ENCODE peak calls at places on chromosomes 11 and 22, in five cellular contexts. One of them, this sample, is unnamed.

GRCh38 chr11:83007477-83007876 is 64.2 kb downstream of the RAB30 start:
- DNase-seq in dorsolateral prefrontal cortex: no peak
- DNase-seq in heart right ventricle: no peak
- DNase-seq in left ventricle myocardium inferior: no peak
- DNase-seq in foreskin keratinocyte: no peak
- DNase-seq in this sample: no peak

GRCh38 chr11:101721270-101721669 is 137.5 kb upstream of the TRPC6 start:
- DNase-seq in left ventricle myocardium inferior: no peak
- DNase-seq in heart right ventricle: no peak
- DNase-seq in foreskin keratinocyte: peak
- DNase-seq in dorsolateral prefrontal cortex: no peak
- DNase-seq in this sample: no peak

GRCh38 chr22:48475661-48476345 is 1351.9 kb downstream of the BRD1 start:
- DNase-seq in foreskin keratinocyte: no peak
- DNase-seq in left ventricle myocardium inferior: no peak
- DNase-seq in heart right ventricle: no peak
- DNase-seq in dorsolateral prefrontal cortex: no peak
- DNase-seq in this sample: no peak

GRCh38 chr22:31870890-31871289 is 73.4 kb upstream of the YWHAH start:
- DNase-seq in dorsolateral prefrontal cortex: peak
- DNase-seq in foreskin keratinocyte: peak
- DNase-seq in left ventricle myocardium inferior: no peak
- DNase-seq in heart right ventricle: no peak
- DNase-seq in this sample: no peak

GRCh38 chr11:57233702-57234101 is 3.3 kb downstream of the APLNR start:
- DNase-seq in foreskin keratinocyte: no peak
- DNase-seq in left ventricle myocardium inferior: no peak
- DNase-seq in dorsolateral prefrontal cortex: no peak
- DNase-seq in heart right ventricle: no peak
- DNase-seq in this sample: no peak

GRCh38 chr11:109967121-109967520 is 126.1 kb upstream of the ZC3H12C start:
- DNase-seq in foreskin keratinocyte: peak
- DNase-seq in left ventricle myocardium inferior: no peak
- DNase-seq in heart right ventricle: no peak
- DNase-seq in dorsolateral prefrontal cortex: no peak
- DNase-seq in this sample: no peak

GRCh38 chr22:42752912-42753311 is 32.2 kb upstream of the A4GALT start:
- DNase-seq in foreskin keratinocyte: no peak
- DNase-seq in left ventricle myocardium inferior: no peak
- DNase-seq in heart right ventricle: peak
- DNase-seq in dorsolateral prefrontal cortex: no peak
- DNase-seq in this sample: no peak

GRCh38 chr11:134503596-134503995 is 91.6 kb upstream of the B3GAT1 start:
- DNase-seq in heart right ventricle: no peak
- DNase-seq in dorsolateral prefrontal cortex: no peak
- DNase-seq in foreskin keratinocyte: no peak
- DNase-seq in left ventricle myocardium inferior: no peak
- DNase-seq in this sample: no peak

GRCh38 chr11:109001585-109001984 is 336.7 kb downstream of the DDX10 start:
- DNase-seq in heart right ventricle: no peak
- DNase-seq in foreskin keratinocyte: no peak
- DNase-seq in left ventricle myocardium inferior: no peak
- DNase-seq in dorsolateral prefrontal cortex: no peak
- DNase-seq in this sample: no peak

GRCh38 chr22:41780714-41781507 is 19.6 kb upstream of the CCDC134 start:
- DNase-seq in left ventricle myocardium inferior: peak
- DNase-seq in dorsolateral prefrontal cortex: peak
- DNase-seq in foreskin keratinocyte: no peak
- DNase-seq in heart right ventricle: peak
- DNase-seq in this sample: peak

GRCh38 chr11:82523141-82523540 is 210.5 kb downstream of the FAM181B start:
- DNase-seq in dorsolateral prefrontal cortex: peak
- DNase-seq in left ventricle myocardium inferior: no peak
- DNase-seq in heart right ventricle: no peak
- DNase-seq in foreskin keratinocyte: no peak
- DNase-seq in this sample: no peak

GRCh38 chr11:46903846-46904245 is 14.5 kb downstream of the LRP4 start:
- DNase-seq in heart right ventricle: no peak
- DNase-seq in foreskin keratinocyte: no peak
- DNase-seq in left ventricle myocardium inferior: peak
- DNase-seq in dorsolateral prefrontal cortex: peak
- DNase-seq in this sample: no peak

GRCh38 chr22:49014227-49015201 is 813.2 kb downstream of the BRD1 start:
- DNase-seq in dorsolateral prefrontal cortex: no peak
- DNase-seq in foreskin keratinocyte: no peak
- DNase-seq in heart right ventricle: no peak
- DNase-seq in left ventricle myocardium inferior: no peak
- DNase-seq in this sample: no peak

GRCh38 chr11:8652140-8652539 is 30.3 kb downstream of the TRIM66 start:
- DNase-seq in foreskin keratinocyte: peak
- DNase-seq in dorsolateral prefrontal cortex: no peak
- DNase-seq in heart right ventricle: no peak
- DNase-seq in left ventricle myocardium inferior: no peak
- DNase-seq in this sample: no peak

GRCh38 chr22:43150731-43151206 is 590 bp upstream of the TSPO start:
- DNase-seq in left ventricle myocardium inferior: no peak
- DNase-seq in foreskin keratinocyte: no peak
- DNase-seq in dorsolateral prefrontal cortex: no peak
- DNase-seq in heart right ventricle: no peak
- DNase-seq in this sample: no peak

GRCh38 chr11:87453531-87454089 is 415.9 kb downstream of the TMEM135 start:
- DNase-seq in foreskin keratinocyte: no peak
- DNase-seq in dorsolateral prefrontal cortex: no peak
- DNase-seq in left ventricle myocardium inferior: no peak
- DNase-seq in heart right ventricle: no peak
- DNase-seq in this sample: no peak

GRCh38 chr11:20112291-20113146 is 47.8 kb downstream of the DBX1 start:
- DNase-seq in dorsolateral prefrontal cortex: peak
- DNase-seq in heart right ventricle: peak
- DNase-seq in left ventricle myocardium inferior: peak
- DNase-seq in foreskin keratinocyte: peak
- DNase-seq in this sample: no peak

GRCh38 chr11:16778876-16779275 is 40.4 kb downstream of the C11orf58 start:
- DNase-seq in left ventricle myocardium inferior: no peak
- DNase-seq in heart right ventricle: no peak
- DNase-seq in foreskin keratinocyte: no peak
- DNase-seq in dorsolateral prefrontal cortex: no peak
- DNase-seq in this sample: no peak

GRCh38 chr11:111414267-111414931 is 35.3 kb upstream of the POU2AF1 start:
- DNase-seq in foreskin keratinocyte: no peak
- DNase-seq in heart right ventricle: no peak
- DNase-seq in dorsolateral prefrontal cortex: no peak
- DNase-seq in left ventricle myocardium inferior: no peak
- DNase-seq in this sample: no peak

GRCh38 chr22:45240137-45240809 is 421 bp downstream of the KIAA0930 start:
- DNase-seq in left ventricle myocardium inferior: no peak
- DNase-seq in foreskin keratinocyte: no peak
- DNase-seq in heart right ventricle: no peak
- DNase-seq in dorsolateral prefrontal cortex: no peak
- DNase-seq in this sample: no peak

GRCh38 chr11:12216542-12217422 is 106.4 kb downstream of the MICAL2 start:
- DNase-seq in left ventricle myocardium inferior: peak
- DNase-seq in dorsolateral prefrontal cortex: no peak
- DNase-seq in foreskin keratinocyte: no peak
- DNase-seq in heart right ventricle: no peak
- DNase-seq in this sample: no peak

GRCh38 chr11:6569706-6570105 is 33.7 kb downstream of the RRP8 start:
- DNase-seq in dorsolateral prefrontal cortex: no peak
- DNase-seq in heart right ventricle: no peak
- DNase-seq in left ventricle myocardium inferior: no peak
- DNase-seq in foreskin keratinocyte: no peak
- DNase-seq in this sample: no peak

GRCh38 chr11:6566704-6567370 is 36.6 kb downstream of the RRP8 start:
- DNase-seq in left ventricle myocardium inferior: no peak
- DNase-seq in heart right ventricle: no peak
- DNase-seq in dorsolateral prefrontal cortex: no peak
- DNase-seq in foreskin keratinocyte: no peak
- DNase-seq in this sample: no peak

GRCh38 chr11:6567371-6567745 is 36.1 kb downstream of the RRP8 start:
- DNase-seq in left ventricle myocardium inferior: no peak
- DNase-seq in heart right ventricle: no peak
- DNase-seq in dorsolateral prefrontal cortex: no peak
- DNase-seq in foreskin keratinocyte: no peak
- DNase-seq in this sample: no peak

GRCh38 chr11:6565988-6566703 is 37.3 kb downstream of the RRP8 start:
- DNase-seq in left ventricle myocardium inferior: no peak
- DNase-seq in heart right ventricle: no peak
- DNase-seq in dorsolateral prefrontal cortex: no peak
- DNase-seq in foreskin keratinocyte: no peak
- DNase-seq in this sample: no peak

DNA sequence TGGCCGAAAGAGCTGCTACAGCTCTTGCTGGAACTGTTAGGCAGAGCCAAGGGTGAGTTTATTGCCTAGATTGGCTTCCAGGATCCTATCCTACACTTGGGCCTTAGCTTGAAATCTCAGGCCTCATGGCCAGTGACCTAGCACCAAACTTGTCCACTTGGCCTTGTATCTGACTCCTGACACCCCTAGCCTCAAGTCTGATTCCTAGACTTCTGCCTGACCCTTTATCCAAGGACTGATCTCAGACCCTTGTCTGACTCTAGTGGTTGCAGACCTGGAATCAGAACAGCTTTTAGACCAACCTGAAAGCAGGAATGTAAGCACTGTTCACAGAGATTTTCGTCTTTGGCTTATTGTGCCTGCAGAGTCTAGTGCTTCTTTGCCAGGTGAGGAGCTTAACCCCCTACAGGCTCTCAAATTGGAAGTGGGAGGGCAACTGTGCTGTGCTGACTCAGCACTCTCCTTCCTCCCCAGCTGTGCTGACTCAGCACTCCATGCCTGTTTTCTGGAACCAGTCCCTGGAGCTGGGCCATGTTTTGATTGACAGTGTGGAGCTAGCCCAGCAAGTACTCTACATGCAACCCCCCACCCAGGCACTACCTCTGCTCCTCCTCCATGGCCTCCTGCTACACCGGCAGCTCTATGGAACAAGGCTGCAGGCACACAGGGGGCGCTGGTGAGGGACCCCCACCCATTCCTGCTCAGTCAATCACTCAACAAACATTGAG is 35.1 kb downstream of the RRP8 start:
- DNase-seq in dorsolateral prefrontal cortex: no peak
- DNase-seq in foreskin keratinocyte: peak
- DNase-seq in left ventricle myocardium inferior: peak
- DNase-seq in heart right ventricle: peak
- DNase-seq in this sample: no peak
- TF ChIP-seq CTCF in dorsolateral prefrontal cortex: no peak
- TF ChIP-seq CTCF in foreskin keratinocyte: no peak
- TF ChIP-seq CTCF in left ventricle myocardium inferior: no peak
- TF ChIP-seq CTCF in heart right ventricle: no peak
- TF ChIP-seq CTCF in this sample: no peak

GRCh38 chr11:64359712-64360402 is 895 bp downstream of the RPS6KA4 start:
- DNase-seq in left ventricle myocardium inferior: no peak
- DNase-seq in foreskin keratinocyte: peak
- DNase-seq in dorsolateral prefrontal cortex: peak
- DNase-seq in heart right ventricle: no peak
- DNase-seq in this sample: peak

GRCh38 chr11:64361659-64362058 is 2.7 kb downstream of the RPS6KA4 start:
- DNase-seq in left ventricle myocardium inferior: no peak
- DNase-seq in dorsolateral prefrontal cortex: no peak
- DNase-seq in foreskin keratinocyte: no peak
- DNase-seq in heart right ventricle: no peak
- DNase-seq in this sample: no peak

GRCh38 chr11:64364435-64364834 is 5.5 kb downstream of the RPS6KA4 start:
- DNase-seq in dorsolateral prefrontal cortex: no peak
- DNase-seq in foreskin keratinocyte: no peak
- DNase-seq in left ventricle myocardium inferior: no peak
- DNase-seq in heart right ventricle: no peak
- DNase-seq in this sample: no peak

GRCh38 chr11:64360403-64360980 is 1.5 kb downstream of the RPS6KA4 start:
- DNase-seq in left ventricle myocardium inferior: no peak
- DNase-seq in foreskin keratinocyte: no peak
- DNase-seq in dorsolateral prefrontal cortex: no peak
- DNase-seq in heart right ventricle: no peak
- DNase-seq in this sample: peak

DNA sequence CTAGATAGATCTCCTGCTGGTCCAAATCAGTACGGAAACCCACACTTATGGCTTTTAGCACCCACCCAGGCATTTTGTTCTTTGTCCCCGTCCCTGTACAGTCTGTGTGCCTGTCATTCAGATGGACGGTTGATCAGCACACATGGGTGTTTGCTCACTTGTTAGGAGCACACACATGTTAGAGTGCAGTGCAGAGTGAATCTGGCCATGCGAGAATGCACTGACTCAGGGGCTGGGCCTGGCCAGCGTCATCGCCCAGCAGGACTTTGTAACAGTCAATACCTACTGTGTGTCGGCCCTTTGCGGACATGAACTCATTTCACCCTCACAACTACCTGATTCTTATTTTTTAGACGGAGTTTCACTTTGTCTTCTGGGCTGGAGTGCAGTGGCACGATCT is 3.4 kb downstream of the RPS6KA4 start:
- DNase-seq in heart right ventricle: no peak
- DNase-seq in dorsolateral prefrontal cortex: no peak
- DNase-seq in left ventricle myocardium inferior: no peak
- DNase-seq in foreskin keratinocyte: no peak
- DNase-seq in this sample: no peak
- H3K27ac ChIP-seq in heart right ventricle: no peak
- H3K27ac ChIP-seq in dorsolateral prefrontal cortex: no peak
- H3K27ac ChIP-seq in left ventricle myocardium inferior: no peak
- H3K27ac ChIP-seq in foreskin keratinocyte: no peak
- H3K27ac ChIP-seq in this sample: no peak

DNA sequence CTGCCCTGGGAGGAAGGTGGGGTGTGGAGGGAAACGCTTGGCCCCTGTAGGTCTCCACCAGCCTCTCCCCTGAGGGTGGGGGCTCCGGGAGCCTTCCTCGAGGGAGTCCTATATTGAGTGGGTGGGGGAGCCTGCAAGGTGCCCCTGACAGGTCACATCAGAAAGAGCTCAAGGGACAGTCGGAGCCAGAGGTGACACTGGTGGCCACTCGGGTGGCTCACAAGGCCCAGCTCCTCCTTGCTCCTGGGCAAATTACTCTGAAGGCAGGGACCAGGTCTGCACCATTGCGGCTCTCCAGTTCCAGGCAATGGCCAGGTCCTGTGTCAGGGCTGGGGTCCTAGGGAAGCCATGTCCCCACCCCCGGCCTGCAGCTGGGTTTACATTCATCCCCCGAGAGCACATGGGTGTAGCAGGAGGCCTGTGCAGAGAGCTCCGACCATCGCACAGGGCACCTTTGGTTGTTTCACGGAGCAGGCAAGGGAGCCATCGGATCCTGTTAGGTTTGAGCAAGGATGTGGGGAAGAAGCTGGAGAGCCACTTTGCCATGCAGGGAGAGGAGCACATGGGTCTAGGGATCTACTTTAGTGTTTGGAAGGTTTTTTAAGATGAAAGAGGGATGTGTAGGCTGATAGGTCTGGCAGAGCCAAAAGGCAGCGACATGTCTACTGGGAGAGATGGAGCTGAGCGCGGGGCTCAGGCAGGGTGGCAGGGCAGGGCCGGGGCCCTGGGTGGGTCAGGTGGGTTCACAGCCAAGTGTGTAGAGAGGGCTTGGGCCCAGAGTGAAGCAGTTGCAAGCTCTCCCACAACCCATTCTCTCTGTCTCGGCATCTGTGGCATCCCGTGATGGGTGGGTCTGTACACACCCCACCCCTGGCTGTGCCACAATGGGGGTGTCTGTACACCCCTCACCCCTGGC is 14.8 kb downstream of the CCND1 start:
- DNase-seq in heart right ventricle: no peak
- DNase-seq in foreskin keratinocyte: peak
- DNase-seq in left ventricle myocardium inferior: no peak
- DNase-seq in dorsolateral prefrontal cortex: no peak
- DNase-seq in this sample: no peak
- TF ChIP-seq CTCF in heart right ventricle: no peak
- TF ChIP-seq CTCF in foreskin keratinocyte: no peak
- TF ChIP-seq CTCF in left ventricle myocardium inferior: no peak
- TF ChIP-seq CTCF in dorsolateral prefrontal cortex: no peak
- TF ChIP-seq CTCF in this sample: no peak

GRCh38 chr11:65786786-65787636 is at the start of gene OVOL1:
- DNase-seq in foreskin keratinocyte: no peak
- DNase-seq in dorsolateral prefrontal cortex: no peak
- DNase-seq in heart right ventricle: no peak
- DNase-seq in left ventricle myocardium inferior: no peak
- DNase-seq in this sample: no peak
- H3K27ac ChIP-seq in foreskin keratinocyte: no peak
- H3K27ac ChIP-seq in dorsolateral prefrontal cortex: no peak
- H3K27ac ChIP-seq in heart right ventricle: no peak
- H3K27ac ChIP-seq in left ventricle myocardium inferior: no peak
- H3K27ac ChIP-seq in this sample: no peak

This sample was measured in HL-60.